ENCODE peak calls at places on chromosomes 2 and 18, in ten cellular contexts. R is suprapubic skin, V is tibial nerve, O is psoas muscle, M is colonic mucosa, Y is pancreas, X is kidney, L is sigmoid colon, I is IMR-90, T is K562. S is an unnamed sample.

GRCh38 chr2:158060862-158061435 is 40.7 kb upstream of the UPP2 start:
- DNase-seq in V (no peak), X (no peak), I (peak; percentile 13), O (no peak), L (no peak), Y (no peak), R (no peak), T (no peak), M (no peak), S (no peak)

GRCh38 chr2:9307505-9307904 is 100.9 kb downstream of the ASAP2 start:
- DNase-seq in R (no peak), L (no peak), V (no peak), X (no peak), I (no peak), Y (no peak), T (no peak), O (no peak), M (no peak), S (no peak)

GRCh38 chr18:31746396-31746795 is 14.3 kb downstream of the SLC25A52 start:
- DNase-seq in I (no peak), O (no peak), R (no peak), M (no peak), V (no peak), X (no peak), Y (no peak), T (no peak), L (no peak), S (no peak)

GRCh38 chr18:50816767-50817166 is 3.0 kb downstream of the MRO start:
- DNase-seq in V (no peak), X (no peak), I (no peak), O (no peak), T (no peak), Y (no peak), R (no peak), M (no peak), L (no peak), S (no peak)

GRCh38 chr2:136767030-136767429 is 1.7 kb downstream of the THSD7B start:
- DNase-seq in X (no peak), V (no peak), I (no peak), Y (no peak), M (no peak), O (no peak), L (no peak), T (no peak), R (no peak), S (no peak)

GRCh38 chr2:149200109-149200520 is 130.3 kb upstream of the LYPD6 start:
- DNase-seq in L (no peak), Y (no peak), M (no peak), X (no peak), V (no peak), O (no peak), I (no peak), T (no peak), R (no peak), S (peak; percentile 7)

GRCh38 chr2:158197940-158198339 is 96.3 kb downstream of the UPP2 start:
- DNase-seq in T (no peak), M (peak; percentile 33), Y (no peak), X (no peak), V (no peak), L (no peak), O (no peak), R (no peak), I (no peak), S (no peak)

GRCh38 chr2:37774976-37775907 is 103.8 kb upstream of the CDC42EP3 start:
- DNase-seq in X (no peak), Y (no peak), T (no peak), M (no peak), L (no peak), I (no peak), O (no peak), V (no peak), R (no peak), S (no peak)

GRCh38 chr2:85660725-85661124 is 7.3 kb downstream of the SFTPB start:
- DNase-seq in X (no peak), R (no peak), V (no peak), T (no peak), O (no peak), Y (no peak), M (no peak), L (no peak), I (no peak), S (no peak)
- H3K27ac ChIP-seq in X (no peak overlapping the region), R (no peak overlapping the region), V (no peak overlapping the region), T (no peak overlapping the region), O (no peak overlapping the region), Y (no peak overlapping the region), M (no peak overlapping the region), L (no peak overlapping the region), I (no peak overlapping the region), S (no peak overlapping the region)

GRCh38 chr2:68740184-68740914 is 5.7 kb downstream of the ARHGAP25 start:
- DNase-seq in T (no peak), Y (no peak), I (peak; percentile 76), X (no peak), O (no peak), R (no peak), V (no peak), L (no peak), M (peak; percentile 15), S (no peak)

GRCh38 chr2:68741238-68741637 is 6.6 kb downstream of the ARHGAP25 start:
- DNase-seq in L (no peak), X (no peak), M (peak; percentile 18), R (no peak), V (no peak), I (no peak), O (no peak), Y (no peak), T (no peak), S (peak; percentile 53)

GRCh38 chr2:68737717-68738116 is 3.1 kb downstream of the ARHGAP25 start:
- DNase-seq in T (no peak), X (no peak), Y (no peak), M (peak; percentile 30), O (no peak), L (no peak), I (no peak), R (no peak), V (no peak), S (no peak)

GRCh38 chr2:68741805-68742306 is 7.2 kb downstream of the ARHGAP25 start:
- DNase-seq in R (no peak), T (no peak), L (no peak), X (no peak), M (peak; percentile 14), O (no peak), Y (no peak), I (peak; percentile 30), V (no peak), S (peak; percentile 72)

DNA sequence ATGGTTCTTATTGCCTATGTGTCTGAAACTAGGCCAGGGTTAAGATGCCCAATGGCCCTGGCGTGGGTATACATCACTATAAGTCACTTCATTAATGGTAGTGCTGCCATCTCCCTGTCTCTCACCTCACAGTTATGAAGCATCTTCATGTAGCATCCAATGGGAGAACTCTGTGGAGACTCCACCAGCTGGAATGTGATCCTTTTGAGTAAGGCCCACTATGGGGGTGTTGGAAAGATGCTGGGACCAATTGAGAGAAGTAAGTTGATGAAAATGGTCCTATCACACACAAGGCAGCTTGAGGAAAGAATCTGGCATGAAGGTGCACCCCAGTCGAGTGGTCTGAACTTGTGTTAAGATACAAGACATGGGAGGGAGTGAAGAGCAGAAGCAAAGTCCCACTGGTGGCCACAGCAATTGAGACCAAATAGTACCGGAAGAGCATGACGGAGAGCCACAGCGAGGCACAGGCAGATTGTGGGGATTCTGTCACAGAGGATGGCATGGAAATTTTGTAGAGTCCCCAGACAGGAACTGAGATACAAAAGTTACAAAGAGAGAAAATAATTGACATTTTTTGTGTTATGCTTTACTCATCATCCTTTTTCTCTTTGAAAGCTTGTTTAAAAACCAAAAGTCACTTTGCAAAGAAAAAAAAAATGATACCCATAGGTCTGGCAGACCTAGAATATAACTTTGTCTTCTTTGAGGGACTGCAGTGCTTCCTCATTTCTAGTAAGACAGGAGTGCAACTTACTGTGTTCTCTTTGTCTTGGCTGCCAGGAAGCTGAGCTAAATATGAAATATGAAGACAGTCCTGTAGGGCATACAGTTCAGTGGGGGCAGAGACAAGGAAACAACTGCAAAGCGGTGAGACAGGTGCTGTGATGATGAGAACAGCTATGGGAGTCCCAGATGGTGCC is 4.9 kb downstream of the ARHGAP25 start:
- DNase-seq in T (no peak), Y (no peak), R (no peak), X (no peak), M (peak; percentile 17), I (no peak), O (no peak), L (no peak), V (no peak), S (no peak)
- H3K4me3 ChIP-seq in T (no peak overlapping the region), Y (no peak overlapping the region), R (no peak overlapping the region), X (no peak overlapping the region), M (no peak overlapping the region), I (no peak overlapping the region), O (no peak overlapping the region), L (no peak overlapping the region), V (no peak overlapping the region), S (no peak overlapping the region)

DNA sequence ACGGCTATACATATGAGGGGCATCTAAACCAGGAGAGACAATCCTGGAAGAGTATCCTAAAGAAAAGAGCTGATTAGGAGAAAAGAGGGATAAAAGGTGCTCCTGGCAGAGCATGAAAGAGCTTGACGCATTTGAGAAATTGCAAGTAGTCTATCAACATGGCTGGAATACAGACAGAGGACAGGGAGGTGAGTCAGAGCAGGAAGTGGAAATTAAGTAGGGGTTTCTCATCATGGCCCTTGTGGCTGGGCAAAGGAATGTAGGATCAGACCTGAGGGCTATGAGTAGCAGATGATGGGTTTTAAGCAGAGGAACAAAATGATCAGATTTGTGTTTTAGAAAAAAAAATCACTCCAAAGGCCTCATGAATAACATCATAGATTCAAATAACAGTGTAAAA is 49.2 kb upstream of the UGP2 start:
- DNase-seq in O (no peak), L (no peak), V (no peak), R (no peak), Y (no peak), I (peak; percentile 94), T (no peak), M (no peak), X (no peak), S (no peak)
- H3K27ac ChIP-seq in O (no peak overlapping the region), L (no peak overlapping the region), V (no peak overlapping the region), R (no peak overlapping the region), Y (no peak overlapping the region), I (no peak overlapping the region), T (no peak overlapping the region), M (no peak overlapping the region), X (no peak overlapping the region), S (no peak overlapping the region)

GRCh38 chr2:197304556-197305011 is 6.0 kb downstream of the ANKRD44 start:
- DNase-seq in V (no peak), L (no peak), I (no peak), T (no peak), R (no peak), Y (no peak), M (no peak), X (no peak), O (no peak), S (no peak)

GRCh38 chr2:197306691-197307030 is 3.9 kb downstream of the ANKRD44 start:
- DNase-seq in T (no peak), V (no peak), I (no peak), R (no peak), Y (peak; percentile 77), X (no peak), L (peak; percentile 72), M (no peak), O (peak; percentile 75), S (no peak)

GRCh38 chr2:197307236-197307932 is 3.2 kb downstream of the ANKRD44 start:
- DNase-seq in V (no peak), X (no peak), T (no peak), O (no peak), I (no peak), L (no peak), M (no peak), Y (no peak), R (no peak), S (no peak)

GRCh38 chr2:197307933-197308521 is 2.6 kb downstream of the ANKRD44 start:
- DNase-seq in T (no peak), L (no peak), Y (no peak), M (no peak), I (no peak), R (no peak), O (no peak), V (no peak), X (no peak), S (no peak)

GRCh38 chr2:197306024-197306690 is 4.4 kb downstream of the ANKRD44 start:
- DNase-seq in L (no peak), T (no peak), R (no peak), O (no peak), M (no peak), I (no peak), X (no peak), V (no peak), Y (no peak), S (no peak)
- H3K4me3 ChIP-seq in L (no peak overlapping the region), T (no peak overlapping the region), R (no peak overlapping the region), O (peak overlapping the region; percentile 20), M (no peak overlapping the region), I (no peak overlapping the region), X (no peak overlapping the region), V (no peak overlapping the region), Y (no peak overlapping the region), S (no peak overlapping the region)